ENCODE peak calls at places on chromosomes 7 and 10, in six cellular contexts. U is cardiac muscle cell, Q is transverse colon, L is suprapubic skin, A is MM.1S, H is esophagus squamous epithelium. Y is an unnamed sample.

GRCh38 chr10:70417568-70417967 is 13.6 kb downstream of the EIF4EBP2 start:
- DNase-seq in H (no peak), Q (no peak), L (no peak), U (no peak), A (no peak), Y (no peak)

GRCh38 chr7:27453702-27454405 is 208.8 kb downstream of the HIBADH start:
- DNase-seq in U (peak; percentile 19), A (no peak), L (no peak), H (no peak), Q (no peak), Y (no peak)

GRCh38 chr7:47474937-47475879 is 106.7 kb downstream of the TNS3 start:
- DNase-seq in U (peak; percentile 51), A (peak; percentile 98), L (peak; percentile 89), Q (peak; percentile 93), H (peak; percentile 38), Y (peak; percentile 97)

GRCh38 chr7:20539201-20539600 is 76.3 kb upstream of the ABCB5 start:
- DNase-seq in L (no peak), Q (no peak), U (no peak), H (no peak), A (peak; percentile 41), Y (no peak)

GRCh38 chr7:55249332-55249731 is 115.8 kb upstream of the LANCL2 start:
- DNase-seq in L (no peak), U (no peak), H (no peak), A (no peak), Q (no peak), Y (no peak)

GRCh38 chr7:66524738-66525137 is 103.9 kb upstream of the KCTD7 start:
- DNase-seq in A (no peak), Q (no peak), U (no peak), L (no peak), H (no peak), Y (no peak)

GRCh38 chr10:27743736-27744477 is 1.7 kb downstream of the MKX start:
- DNase-seq in L (no peak), H (no peak), A (no peak), U (peak; percentile 43), Q (peak; percentile 9), Y (no peak)

GRCh38 chr7:3942778-3943177 is 641.7 kb downstream of the SDK1 start:
- DNase-seq in A (no peak), U (no peak), L (no peak), Q (no peak), H (no peak), Y (no peak)

GRCh38 chr10:99532687-99533495 is at the start of gene NKX2-3:
- DNase-seq in L (no peak), Q (peak; percentile 90), A (peak; percentile 74), H (no peak), U (peak; percentile 94), Y (no peak)
- H3K27me3 ChIP-seq in L (peaks cover 100% of the 10 kb centered on the region), Q (peaks cover 100% of the 10 kb centered on the region), A (peaks cover 73% of the 10 kb centered on the region), H (peaks cover 89% of the 10 kb centered on the region), U (peaks cover 100% of the 10 kb centered on the region), Y (peaks cover 93% of the 10 kb centered on the region)

DNA sequence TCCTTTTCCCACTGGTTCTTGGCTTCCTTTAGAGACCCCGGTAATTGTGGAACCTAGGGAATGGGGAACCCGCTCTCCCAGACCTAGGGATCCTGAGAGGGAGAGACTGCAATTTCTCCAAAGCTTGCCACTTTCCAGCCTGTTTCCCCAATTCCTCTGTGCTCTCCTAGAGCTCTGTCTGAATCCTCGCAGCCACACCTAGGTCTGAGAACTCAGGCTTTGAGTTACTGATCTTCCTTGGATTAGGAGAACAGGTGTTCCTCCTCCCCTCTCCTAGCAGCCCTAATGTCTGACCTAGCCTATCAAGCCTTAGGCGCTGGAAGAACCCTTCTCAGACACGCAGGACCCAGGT is 20.0 kb downstream of the WNT8B start:
- DNase-seq in A (no peak), L (no peak), Q (no peak), H (no peak), U (peak; percentile 3), Y (no peak)
- H3K4me3 ChIP-seq in A (peak overlapping the region; percentile 71), L (peak overlapping the region; percentile 54), Q (peak overlapping the region; percentile 59), H (peak overlapping the region; percentile 72), U (peak overlapping the region; percentile 34), Y (no peak overlapping the region)

DNA sequence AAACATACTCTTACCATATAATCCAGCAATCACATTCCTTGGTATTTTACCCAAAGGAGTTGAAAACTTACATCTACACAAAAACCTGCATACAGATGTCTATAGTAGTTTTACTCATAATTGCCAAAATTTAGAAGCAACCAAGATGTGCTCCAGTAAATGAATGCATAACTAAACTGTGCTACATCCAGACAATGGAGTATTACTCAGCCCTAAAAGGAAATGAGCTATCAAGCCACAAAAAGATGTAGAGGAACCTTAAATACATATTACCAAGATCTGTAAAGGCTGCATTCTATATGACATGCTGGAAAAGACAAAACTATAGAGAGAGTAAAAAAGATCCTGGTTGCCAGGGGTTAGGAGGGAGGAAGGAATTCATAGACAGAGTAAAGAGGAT is 21.8 kb upstream of the CH25H start:
- DNase-seq in Q (no peak), U (no peak), L (no peak), A (no peak), H (no peak), Y (no peak)
- TF ChIP-seq CTCF in Q (no peak), U (no peak), L (no peak), A (no peak), H (no peak), Y (no peak)

DNA sequence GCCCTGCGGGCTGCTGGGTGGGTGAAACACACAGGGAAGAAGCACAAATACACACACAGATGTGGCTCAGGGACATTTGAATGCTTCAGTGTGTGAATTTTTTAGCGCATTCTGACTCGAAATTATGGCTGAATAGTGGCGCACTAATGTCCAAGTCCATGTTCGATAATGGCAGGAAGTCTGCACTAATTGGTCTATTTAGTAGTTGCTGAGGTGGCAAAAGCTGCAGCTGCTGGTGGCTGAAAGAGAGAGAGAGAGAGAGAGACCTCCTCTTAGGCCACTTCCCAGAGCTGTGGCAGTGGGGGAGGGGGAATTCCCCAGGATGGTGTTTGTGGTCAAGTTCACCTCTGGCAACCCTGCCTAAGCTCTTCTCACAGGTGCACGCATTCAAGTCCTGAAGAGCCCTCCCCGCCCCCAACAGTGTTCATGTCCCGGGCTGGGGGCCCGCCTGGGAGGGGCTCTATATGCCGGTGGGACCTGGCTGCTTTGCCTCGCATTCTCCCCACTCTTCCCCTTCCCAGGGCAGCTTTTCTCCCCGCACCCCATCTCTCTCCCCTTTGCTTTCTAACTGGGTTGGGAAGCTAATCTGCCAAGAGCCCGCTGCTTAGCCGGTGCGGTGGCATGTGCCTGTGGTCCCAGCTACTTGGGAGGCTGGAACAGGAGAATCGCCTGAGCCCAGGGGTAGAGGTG is 6.0 kb upstream of the MNX1 start:
- DNase-seq in U (no peak), L (no peak), Q (no peak), H (no peak), A (peak; percentile 100), Y (no peak)
- H3K27me3 ChIP-seq in U (peaks cover 100% of the 10 kb centered on the region), L (peaks cover 100% of the 10 kb centered on the region), Q (peaks cover 99% of the 10 kb centered on the region), H (peaks cover 54% of the 10 kb centered on the region), A (peaks cover 16% of the 10 kb centered on the region), Y (peaks cover 99% of the 10 kb centered on the region)

DNA sequence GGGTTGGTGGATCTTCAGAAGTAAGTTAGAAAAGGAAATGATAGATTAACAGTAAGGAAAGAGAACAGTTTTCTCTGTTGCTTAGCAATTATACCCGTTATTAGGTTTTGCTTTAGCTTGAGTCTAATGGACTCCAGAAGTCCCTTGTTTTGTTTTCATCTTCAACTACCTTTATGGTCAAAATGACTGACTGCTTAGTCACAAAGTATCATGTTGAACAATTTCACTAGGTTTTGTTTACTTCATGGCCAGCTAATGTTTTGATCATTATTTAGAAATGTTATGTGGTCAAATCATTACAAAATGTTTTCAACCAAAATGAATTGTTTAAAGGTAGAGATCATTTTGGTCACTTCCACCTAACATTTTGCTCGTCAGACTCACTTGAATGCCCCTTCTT is 1.9 kb downstream of the UBN2 start:
- DNase-seq in H (no peak), U (no peak), A (no peak), L (no peak), Q (no peak), Y (no peak)
- H3K4me3 ChIP-seq in H (peak overlapping the region; percentile 96), U (peak overlapping the region; percentile 99), A (peak overlapping the region; percentile 74), L (peak overlapping the region; percentile 99), Q (peak overlapping the region; percentile 86), Y (no peak overlapping the region)

GRCh38 chr7:17405786-17406185 is 107.3 kb downstream of the AHR start:
- DNase-seq in A (no peak), L (no peak), Q (no peak), H (no peak), U (no peak), Y (peak; percentile 57)

GRCh38 chr7:17406756-17407155 is 108.3 kb downstream of the AHR start:
- DNase-seq in U (no peak), Q (no peak), A (no peak), L (no peak), H (no peak), Y (no peak)

GRCh38 chr7:17403996-17404395 is 105.5 kb downstream of the AHR start:
- DNase-seq in A (no peak), H (no peak), U (no peak), Q (no peak), L (no peak), Y (no peak)

GRCh38 chr7:17401806-17402627 is 103.6 kb downstream of the AHR start:
- DNase-seq in A (no peak), H (no peak), U (no peak), L (no peak), Q (no peak), Y (no peak)

DNA sequence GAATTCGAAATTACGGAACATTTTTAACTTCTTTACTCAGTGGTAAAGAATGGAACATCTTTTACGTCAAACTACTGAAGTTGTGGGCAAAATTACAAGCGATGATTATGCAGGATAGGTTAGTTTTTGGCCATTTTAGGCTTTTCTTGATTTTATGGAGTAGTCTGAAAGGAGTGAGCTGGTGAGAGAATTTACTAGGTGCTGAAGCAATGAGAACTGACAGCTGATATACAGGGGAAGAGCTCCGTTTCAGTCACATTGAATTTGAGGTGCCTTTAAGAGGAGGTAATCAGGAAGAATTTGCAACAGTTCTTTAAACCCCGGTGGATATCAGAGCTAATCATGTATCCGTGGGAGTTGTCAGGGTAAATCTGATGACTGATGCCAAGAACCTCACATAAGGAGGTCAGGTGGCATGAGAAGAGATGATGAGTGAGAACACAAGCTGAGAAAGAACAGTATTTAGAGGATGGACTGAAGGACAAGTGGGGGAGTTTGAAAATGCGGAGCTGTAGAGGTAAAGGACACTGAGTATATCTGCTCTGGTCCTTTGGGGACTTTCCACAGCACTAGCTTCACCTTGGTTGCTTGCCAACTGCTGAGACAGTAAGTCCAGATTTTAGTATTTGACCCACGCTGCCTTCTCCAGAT is 104.3 kb downstream of the AHR start:
- DNase-seq in U (no peak), A (peak; percentile 39), Q (no peak), H (no peak), L (no peak), Y (no peak)
- TF ChIP-seq CTCF in U (no peak), A (no peak), Q (no peak), H (no peak), L (no peak), Y (no peak)

GRCh38 chr7:100071018-100071723 is 10.4 kb downstream of the ZNF3 start:
- DNase-seq in Q (no peak), H (no peak), L (no peak), U (no peak), A (no peak), Y (no peak)
- H3K27me3 ChIP-seq in Q (no peaks in the 10 kb centered on the region), H (no peaks in the 10 kb centered on the region), L (no peaks in the 10 kb centered on the region), U (no peaks in the 10 kb centered on the region), A (no peaks in the 10 kb centered on the region), Y (no peaks in the 10 kb centered on the region)

GRCh38 chr7:151404216-151405011 is 5.4 kb downstream of the WDR86 start:
- DNase-seq in A (no peak), Q (peak; percentile 34), L (no peak), U (no peak), H (no peak), Y (no peak)
- H3K4me3 ChIP-seq in A (no peak overlapping the region), Q (no peak overlapping the region), L (no peak overlapping the region), U (no peak overlapping the region), H (no peak overlapping the region), Y (no peak overlapping the region)